ENCODE peak calls at places on chromosomes 7 and 10, in seven cellular contexts. One of them, this sample, is unnamed.
A peak's percentile ranks its signal among the peaks of the same experiment; 100 is the strongest.

GRCh38 chr7:26305869-26306665 is 14.4 kb downstream of the SNX10 start:
- DNase-seq in K562: no peak
- DNase-seq in heart left ventricle: no peak
- DNase-seq in vagina: no peak
- DNase-seq in Peyer's patch: no peak
- DNase-seq in IMR-90: no peak
- DNase-seq in sigmoid colon: no peak
- DNase-seq in this sample: peak; percentile 80

GRCh38 chr7:146359181-146359580 is 242.6 kb downstream of the CNTNAP2 start:
- DNase-seq in K562: no peak
- DNase-seq in heart left ventricle: no peak
- DNase-seq in vagina: no peak
- DNase-seq in Peyer's patch: no peak
- DNase-seq in IMR-90: no peak
- DNase-seq in sigmoid colon: no peak
- DNase-seq in this sample: no peak

GRCh38 chr7:2185715-2186114 is 47.0 kb downstream of the MAD1L1 start:
- DNase-seq in K562: no peak
- DNase-seq in heart left ventricle: no peak
- DNase-seq in vagina: no peak
- DNase-seq in Peyer's patch: no peak
- DNase-seq in IMR-90: no peak
- DNase-seq in sigmoid colon: no peak
- DNase-seq in this sample: no peak

GRCh38 chr7:70571403-70571911 is 560.5 kb upstream of the GALNT17 start:
- DNase-seq in K562: no peak
- DNase-seq in heart left ventricle: no peak
- DNase-seq in vagina: peak; percentile 65
- DNase-seq in Peyer's patch: no peak
- DNase-seq in IMR-90: peak; percentile 36
- DNase-seq in sigmoid colon: no peak
- DNase-seq in this sample: no peak

GRCh38 chr7:105897999-105898398 is 21.6 kb upstream of the ATXN7L1 start:
- DNase-seq in K562: no peak
- DNase-seq in heart left ventricle: no peak
- DNase-seq in vagina: no peak
- DNase-seq in Peyer's patch: no peak
- DNase-seq in IMR-90: no peak
- DNase-seq in sigmoid colon: no peak
- DNase-seq in this sample: no peak

GRCh38 chr7:69871213-69871885 is 273.1 kb downstream of the AUTS2 start:
- DNase-seq in K562: no peak
- DNase-seq in heart left ventricle: no peak
- DNase-seq in vagina: no peak
- DNase-seq in Peyer's patch: no peak
- DNase-seq in IMR-90: peak; percentile 36
- DNase-seq in sigmoid colon: no peak
- DNase-seq in this sample: no peak

GRCh38 chr10:93680414-93681047 is 21.9 kb downstream of the FRA10AC1 start:
- DNase-seq in K562: peak; percentile 6
- DNase-seq in heart left ventricle: no peak
- DNase-seq in vagina: no peak
- DNase-seq in Peyer's patch: no peak
- DNase-seq in IMR-90: peak; percentile 37
- DNase-seq in sigmoid colon: no peak
- DNase-seq in this sample: no peak

GRCh38 chr10:44804661-44805060 is 106.5 kb upstream of the TMEM72 start:
- DNase-seq in K562: no peak
- DNase-seq in heart left ventricle: no peak
- DNase-seq in vagina: no peak
- DNase-seq in Peyer's patch: no peak
- DNase-seq in IMR-90: peak; percentile 60
- DNase-seq in sigmoid colon: no peak
- DNase-seq in this sample: no peak

GRCh38 chr7:70480913-70481579 is 650.9 kb upstream of the GALNT17 start:
- DNase-seq in K562: no peak
- DNase-seq in heart left ventricle: no peak
- DNase-seq in vagina: no peak
- DNase-seq in Peyer's patch: no peak
- DNase-seq in IMR-90: no peak
- DNase-seq in sigmoid colon: no peak
- DNase-seq in this sample: no peak

GRCh38 chr10:102523250-102524029 is 19.7 kb downstream of the SUFU start:
- DNase-seq in K562: no peak
- DNase-seq in heart left ventricle: no peak
- DNase-seq in vagina: no peak
- DNase-seq in Peyer's patch: no peak
- DNase-seq in IMR-90: peak; percentile 83
- DNase-seq in sigmoid colon: no peak
- DNase-seq in this sample: no peak

GRCh38 chr7:146449625-146450024 is 333.0 kb downstream of the CNTNAP2 start:
- DNase-seq in K562: no peak
- DNase-seq in heart left ventricle: no peak
- DNase-seq in vagina: no peak
- DNase-seq in Peyer's patch: no peak
- DNase-seq in IMR-90: no peak
- DNase-seq in sigmoid colon: no peak
- DNase-seq in this sample: no peak

GRCh38 chr10:19097151-19097550 is 48.5 kb downstream of the MALRD1 start:
- DNase-seq in K562: no peak
- DNase-seq in heart left ventricle: no peak
- DNase-seq in vagina: no peak
- DNase-seq in Peyer's patch: no peak
- DNase-seq in IMR-90: peak; percentile 20
- DNase-seq in sigmoid colon: no peak
- DNase-seq in this sample: no peak

GRCh38 chr7:17234398-17235021 is 63.9 kb upstream of the AHR start:
- DNase-seq in K562: peak; percentile 17
- DNase-seq in heart left ventricle: no peak
- DNase-seq in vagina: no peak
- DNase-seq in Peyer's patch: peak; percentile 43
- DNase-seq in IMR-90: peak; percentile 95
- DNase-seq in sigmoid colon: no peak
- DNase-seq in this sample: no peak

GRCh38 chr7:26454180-26454579 is 162.5 kb downstream of the SNX10 start:
- DNase-seq in K562: no peak
- DNase-seq in heart left ventricle: no peak
- DNase-seq in vagina: no peak
- DNase-seq in Peyer's patch: no peak
- DNase-seq in IMR-90: no peak
- DNase-seq in sigmoid colon: no peak
- DNase-seq in this sample: no peak

GRCh38 chr10:123135415-123136141 is at the start of gene HMX3:
- DNase-seq in K562: peak; percentile 63
- DNase-seq in heart left ventricle: no peak
- DNase-seq in vagina: no peak
- DNase-seq in Peyer's patch: no peak
- DNase-seq in IMR-90: peak; percentile 23
- DNase-seq in sigmoid colon: no peak
- DNase-seq in this sample: no peak

GRCh38 chr10:59388577-59388976 is 26.2 kb upstream of the FAM13C start:
- DNase-seq in K562: no peak
- DNase-seq in heart left ventricle: no peak
- DNase-seq in vagina: no peak
- DNase-seq in Peyer's patch: no peak
- DNase-seq in IMR-90: no peak
- DNase-seq in sigmoid colon: no peak
- DNase-seq in this sample: no peak

GRCh38 chr7:49433794-49434193 is 339.6 kb upstream of the VWC2 start:
- DNase-seq in K562: no peak
- DNase-seq in heart left ventricle: no peak
- DNase-seq in vagina: no peak
- DNase-seq in Peyer's patch: no peak
- DNase-seq in IMR-90: no peak
- DNase-seq in sigmoid colon: no peak
- DNase-seq in this sample: no peak

GRCh38 chr7:115410972-115411686 is 489.2 kb downstream of the MDFIC start:
- DNase-seq in K562: no peak
- DNase-seq in heart left ventricle: no peak
- DNase-seq in vagina: no peak
- DNase-seq in Peyer's patch: no peak
- DNase-seq in IMR-90: no peak
- DNase-seq in sigmoid colon: no peak
- DNase-seq in this sample: no peak

GRCh38 chr10:97640174-97640867 is at the start of gene PI4K2A:
- DNase-seq in K562: peak; percentile 97
- DNase-seq in heart left ventricle: peak; percentile 99
- DNase-seq in vagina: peak; percentile 99
- DNase-seq in Peyer's patch: peak; percentile 99
- DNase-seq in IMR-90: peak; percentile 99
- DNase-seq in sigmoid colon: peak; percentile 99
- DNase-seq in this sample: peak; percentile 99
- TF ChIP-seq POLR2A in K562: peak; percentile 58
- TF ChIP-seq POLR2A in heart left ventricle: peak; percentile 70
- TF ChIP-seq POLR2A in vagina: peak; percentile 87
- TF ChIP-seq POLR2A in Peyer's patch: peak; percentile 83
- TF ChIP-seq POLR2A in IMR-90: peak; percentile 87
- TF ChIP-seq POLR2A in sigmoid colon: peak; percentile 29
- TF ChIP-seq POLR2A in this sample: peak; percentile 96

DNA sequence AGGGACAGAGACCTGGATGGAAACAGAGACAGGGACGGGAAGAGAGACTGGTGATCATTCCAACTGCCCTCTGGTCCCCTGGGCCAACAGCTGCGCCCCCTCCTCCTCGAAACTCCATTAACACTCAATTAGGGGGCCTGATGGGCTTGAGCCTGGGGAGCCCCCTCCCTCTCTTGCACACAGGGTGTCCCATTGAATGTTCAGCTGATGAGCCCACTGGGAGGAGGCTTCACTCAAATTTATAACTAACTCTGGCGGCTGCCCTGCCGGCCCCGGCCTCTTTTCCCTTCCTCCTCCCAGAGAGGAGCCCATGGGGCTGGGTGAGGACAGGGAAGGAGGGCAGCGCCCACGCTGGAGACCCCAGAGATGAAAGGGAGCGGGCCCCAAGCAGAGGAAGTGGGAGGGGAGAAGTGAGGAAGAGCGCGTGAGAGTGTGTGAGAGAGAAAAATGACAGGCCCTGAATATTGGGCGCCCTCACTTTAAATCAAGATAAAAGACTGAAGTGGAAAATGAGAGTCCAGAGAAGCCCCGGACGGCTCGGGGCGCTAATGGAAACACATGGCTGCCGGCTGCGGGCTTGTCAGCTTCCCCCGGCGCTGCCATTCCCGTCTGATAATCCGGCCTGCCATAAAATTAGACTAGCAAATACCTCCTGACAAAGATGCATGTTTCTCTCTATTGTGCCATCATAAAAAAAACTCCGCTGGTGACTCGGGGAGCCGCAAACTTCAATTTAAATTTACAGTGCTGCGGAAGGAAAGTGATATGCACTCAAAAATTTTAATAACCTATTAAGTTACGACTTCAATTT is 58.0 kb upstream of the PAX2 start:
- DNase-seq in K562: no peak
- DNase-seq in heart left ventricle: no peak
- DNase-seq in vagina: no peak
- DNase-seq in Peyer's patch: no peak
- DNase-seq in IMR-90: no peak
- DNase-seq in sigmoid colon: no peak
- DNase-seq in this sample: no peak
- H3K27me3 ChIP-seq in K562: peaks cover 23% of the 10 kb centered on the region
- H3K27me3 ChIP-seq in heart left ventricle: peaks cover 25% of the 10 kb centered on the region
- H3K27me3 ChIP-seq in vagina: peaks cover 4% of the 10 kb centered on the region
- H3K27me3 ChIP-seq in Peyer's patch: no peaks in the 10 kb centered on the region
- H3K27me3 ChIP-seq in IMR-90: peaks cover 66% of the 10 kb centered on the region
- H3K27me3 ChIP-seq in sigmoid colon: peaks cover 20% of the 10 kb centered on the region
- H3K27me3 ChIP-seq in this sample: peaks cover 4% of the 10 kb centered on the region

GRCh38 chr10:34861293-34862004 is 46.4 kb upstream of the PARD3 start:
- DNase-seq in K562: no peak
- DNase-seq in heart left ventricle: peak; percentile 61
- DNase-seq in vagina: no peak
- DNase-seq in Peyer's patch: no peak
- DNase-seq in IMR-90: peak; percentile 40
- DNase-seq in sigmoid colon: peak; percentile 64
- DNase-seq in this sample: no peak

GRCh38 chr10:34854147-34854601 is 39.1 kb upstream of the PARD3 start:
- DNase-seq in K562: no peak
- DNase-seq in heart left ventricle: no peak
- DNase-seq in vagina: no peak
- DNase-seq in Peyer's patch: no peak
- DNase-seq in IMR-90: peak; percentile 64
- DNase-seq in sigmoid colon: peak; percentile 62
- DNase-seq in this sample: no peak

GRCh38 chr10:34853357-34853756 is 38.3 kb upstream of the PARD3 start:
- DNase-seq in K562: no peak
- DNase-seq in heart left ventricle: no peak
- DNase-seq in vagina: no peak
- DNase-seq in Peyer's patch: no peak
- DNase-seq in IMR-90: no peak
- DNase-seq in sigmoid colon: no peak
- DNase-seq in this sample: no peak

GRCh38 chr10:34859170-34859569 is 44.1 kb upstream of the PARD3 start:
- DNase-seq in K562: no peak
- DNase-seq in heart left ventricle: no peak
- DNase-seq in vagina: no peak
- DNase-seq in Peyer's patch: no peak
- DNase-seq in IMR-90: peak; percentile 26
- DNase-seq in sigmoid colon: no peak
- DNase-seq in this sample: no peak

DNA sequence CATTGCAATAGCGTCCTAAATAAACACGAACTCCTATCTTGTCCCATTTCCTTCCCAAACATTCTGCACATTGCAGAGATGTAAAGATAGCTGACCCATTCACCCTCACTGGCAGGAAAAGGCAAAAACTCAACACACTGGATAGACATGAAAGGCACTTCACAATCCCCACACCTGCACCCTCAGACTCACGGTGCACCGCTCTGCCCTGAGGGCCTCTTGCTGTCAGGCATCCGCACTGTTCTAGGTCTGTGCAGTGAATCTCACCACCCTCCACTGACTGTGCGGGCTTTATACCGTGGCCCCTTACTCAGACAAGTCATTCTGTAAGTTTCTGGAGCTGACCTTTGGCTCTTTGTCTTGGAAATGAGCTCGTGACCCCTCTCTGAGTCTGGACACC is 42.9 kb upstream of the PARD3 start:
- DNase-seq in K562: no peak
- DNase-seq in heart left ventricle: no peak
- DNase-seq in vagina: no peak
- DNase-seq in Peyer's patch: no peak
- DNase-seq in IMR-90: no peak
- DNase-seq in sigmoid colon: no peak
- DNase-seq in this sample: no peak
- TF ChIP-seq CTCF in K562: no peak
- TF ChIP-seq CTCF in heart left ventricle: no peak
- TF ChIP-seq CTCF in vagina: no peak
- TF ChIP-seq CTCF in Peyer's patch: no peak
- TF ChIP-seq CTCF in IMR-90: no peak
- TF ChIP-seq CTCF in sigmoid colon: no peak
- TF ChIP-seq CTCF in this sample: no peak

GRCh38 chr7:44073664-44074348 is 8.4 kb upstream of the PGAM2 start:
- DNase-seq in K562: no peak
- DNase-seq in heart left ventricle: peak; percentile 86
- DNase-seq in vagina: no peak
- DNase-seq in Peyer's patch: peak; percentile 89
- DNase-seq in IMR-90: peak; percentile 66
- DNase-seq in sigmoid colon: peak; percentile 91
- DNase-seq in this sample: peak; percentile 96
- TF ChIP-seq POLR2A in K562: no peak
- TF ChIP-seq POLR2A in heart left ventricle: no peak
- TF ChIP-seq POLR2A in vagina: peak; percentile 2
- TF ChIP-seq POLR2A in Peyer's patch: peak; percentile 24
- TF ChIP-seq POLR2A in IMR-90: no peak
- TF ChIP-seq POLR2A in sigmoid colon: no peak
- TF ChIP-seq POLR2A in this sample: peak; percentile 15